ENCODE peak calls at places on chromosomes 2 and 18, in six cellular contexts. One of them, this sample, is unnamed.

GRCh38 chr18:47747260-47747795 is 183.1 kb downstream of the SMAD2 start:
- DNase-seq in psoas muscle: no peak
- DNase-seq in GM12865: no peak
- DNase-seq in heart right ventricle: no peak
- DNase-seq in transverse colon: no peak
- DNase-seq in CD8-positive, alpha-beta T cell: no peak
- DNase-seq in this sample: no peak

GRCh38 chr2:234981197-234982095 is 29.6 kb downstream of the SH3BP4 start:
- DNase-seq in heart right ventricle: peak
- DNase-seq in CD8-positive, alpha-beta T cell: no peak
- DNase-seq in transverse colon: peak
- DNase-seq in psoas muscle: peak
- DNase-seq in GM12865: no peak
- DNase-seq in this sample: peak

GRCh38 chr2:234593636-234594035 is 96.8 kb upstream of the ARL4C start:
- DNase-seq in CD8-positive, alpha-beta T cell: no peak
- DNase-seq in GM12865: no peak
- DNase-seq in transverse colon: no peak
- DNase-seq in heart right ventricle: no peak
- DNase-seq in psoas muscle: no peak
- DNase-seq in this sample: peak

GRCh38 chr2:128368437-128369125 is 49.9 kb upstream of the HS6ST1 start:
- DNase-seq in psoas muscle: no peak
- DNase-seq in GM12865: no peak
- DNase-seq in heart right ventricle: no peak
- DNase-seq in CD8-positive, alpha-beta T cell: no peak
- DNase-seq in transverse colon: no peak
- DNase-seq in this sample: no peak

GRCh38 chr2:120310136-120310535 is 35.8 kb upstream of the INHBB start:
- DNase-seq in GM12865: peak
- DNase-seq in transverse colon: no peak
- DNase-seq in heart right ventricle: no peak
- DNase-seq in CD8-positive, alpha-beta T cell: no peak
- DNase-seq in psoas muscle: no peak
- DNase-seq in this sample: no peak

GRCh38 chr2:240278661-240279060 is 138.2 kb upstream of the OTOS start:
- DNase-seq in transverse colon: no peak
- DNase-seq in GM12865: no peak
- DNase-seq in psoas muscle: no peak
- DNase-seq in CD8-positive, alpha-beta T cell: no peak
- DNase-seq in heart right ventricle: no peak
- DNase-seq in this sample: no peak

GRCh38 chr2:173094731-173095130 is 19.1 kb downstream of the MAP3K20 start:
- DNase-seq in GM12865: no peak
- DNase-seq in heart right ventricle: no peak
- DNase-seq in transverse colon: no peak
- DNase-seq in psoas muscle: no peak
- DNase-seq in CD8-positive, alpha-beta T cell: no peak
- DNase-seq in this sample: no peak

GRCh38 chr2:105912081-105912480 is 167.4 kb downstream of the NCK2 start:
- DNase-seq in heart right ventricle: no peak
- DNase-seq in CD8-positive, alpha-beta T cell: no peak
- DNase-seq in GM12865: no peak
- DNase-seq in transverse colon: no peak
- DNase-seq in psoas muscle: no peak
- DNase-seq in this sample: no peak

GRCh38 chr2:175366814-175367213 is 185.3 kb upstream of the ATP5MC3 start:
- DNase-seq in GM12865: peak
- DNase-seq in heart right ventricle: peak
- DNase-seq in CD8-positive, alpha-beta T cell: no peak
- DNase-seq in transverse colon: peak
- DNase-seq in psoas muscle: no peak
- DNase-seq in this sample: peak

GRCh38 chr2:9021563-9022211 is 18.2 kb upstream of the MBOAT2 start:
- DNase-seq in GM12865: peak
- DNase-seq in heart right ventricle: no peak
- DNase-seq in CD8-positive, alpha-beta T cell: no peak
- DNase-seq in psoas muscle: no peak
- DNase-seq in transverse colon: no peak
- DNase-seq in this sample: no peak

GRCh38 chr18:12839526-12840196 is 44.4 kb downstream of the PTPN2 start:
- DNase-seq in transverse colon: no peak
- DNase-seq in psoas muscle: no peak
- DNase-seq in GM12865: peak
- DNase-seq in CD8-positive, alpha-beta T cell: no peak
- DNase-seq in heart right ventricle: no peak
- DNase-seq in this sample: peak

GRCh38 chr2:170930132-170931109 is 1.4 kb downstream of the GORASP2 start:
- DNase-seq in heart right ventricle: no peak
- DNase-seq in CD8-positive, alpha-beta T cell: peak
- DNase-seq in psoas muscle: no peak
- DNase-seq in GM12865: peak
- DNase-seq in transverse colon: peak
- DNase-seq in this sample: no peak

GRCh38 chr2:14778015-14778414 is 145.5 kb downstream of the LRATD1 start:
- DNase-seq in psoas muscle: no peak
- DNase-seq in GM12865: no peak
- DNase-seq in transverse colon: no peak
- DNase-seq in heart right ventricle: no peak
- DNase-seq in CD8-positive, alpha-beta T cell: no peak
- DNase-seq in this sample: peak

GRCh38 chr2:42100696-42101585 is 53.1 kb downstream of the PKDCC start:
- DNase-seq in heart right ventricle: peak
- DNase-seq in CD8-positive, alpha-beta T cell: peak
- DNase-seq in transverse colon: peak
- DNase-seq in GM12865: peak
- DNase-seq in psoas muscle: peak
- DNase-seq in this sample: no peak

GRCh38 chr18:21949326-21950015 is 208.9 kb downstream of the MIB1 start:
- DNase-seq in heart right ventricle: no peak
- DNase-seq in transverse colon: peak
- DNase-seq in CD8-positive, alpha-beta T cell: no peak
- DNase-seq in GM12865: no peak
- DNase-seq in psoas muscle: no peak
- DNase-seq in this sample: no peak

GRCh38 chr18:9614401-9615279 is at the start of gene PPP4R1:
- DNase-seq in psoas muscle: peak
- DNase-seq in CD8-positive, alpha-beta T cell: peak
- DNase-seq in heart right ventricle: peak
- DNase-seq in GM12865: peak
- DNase-seq in transverse colon: peak
- DNase-seq in this sample: no peak

GRCh38 chr18:11392974-11393373 is 216.4 kb upstream of the SLC35G4 start:
- DNase-seq in psoas muscle: no peak
- DNase-seq in heart right ventricle: no peak
- DNase-seq in CD8-positive, alpha-beta T cell: no peak
- DNase-seq in transverse colon: no peak
- DNase-seq in GM12865: no peak
- DNase-seq in this sample: no peak

DNA sequence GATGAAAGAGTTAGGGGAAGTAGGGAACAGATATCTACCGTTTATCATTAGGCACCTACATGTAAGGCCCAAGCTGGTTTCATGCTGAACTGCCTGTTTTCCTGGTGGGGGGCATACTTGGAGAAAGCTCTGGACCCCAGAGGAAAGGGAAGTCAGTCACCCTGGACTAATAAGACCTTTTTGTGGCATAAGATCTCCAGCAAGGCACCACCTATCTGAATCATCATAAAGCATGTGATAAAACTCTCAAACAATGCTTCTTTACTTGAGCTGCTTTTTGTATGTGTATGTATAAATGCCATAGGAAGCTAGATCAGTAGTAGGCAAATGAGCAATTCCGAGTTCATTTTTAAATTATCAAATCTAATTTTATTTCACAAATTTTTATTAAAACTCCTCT is 104.8 kb downstream of the TANC1 start:
- DNase-seq in transverse colon: no peak
- DNase-seq in CD8-positive, alpha-beta T cell: no peak
- DNase-seq in psoas muscle: no peak
- DNase-seq in heart right ventricle: no peak
- DNase-seq in GM12865: no peak
- DNase-seq in this sample: no peak
- H3K4me3 ChIP-seq in transverse colon: no peak
- H3K4me3 ChIP-seq in CD8-positive, alpha-beta T cell: no peak
- H3K4me3 ChIP-seq in psoas muscle: no peak
- H3K4me3 ChIP-seq in heart right ventricle: no peak
- H3K4me3 ChIP-seq in GM12865: no peak
- H3K4me3 ChIP-seq in this sample: no peak

GRCh38 chr2:64405476-64406406 is 48.2 kb upstream of the LGALSL start:
- DNase-seq in GM12865: no peak
- DNase-seq in psoas muscle: peak
- DNase-seq in heart right ventricle: no peak
- DNase-seq in transverse colon: peak
- DNase-seq in CD8-positive, alpha-beta T cell: no peak
- DNase-seq in this sample: peak

GRCh38 chr2:64403426-64403825 is 50.5 kb upstream of the LGALSL start:
- DNase-seq in heart right ventricle: no peak
- DNase-seq in psoas muscle: no peak
- DNase-seq in CD8-positive, alpha-beta T cell: no peak
- DNase-seq in transverse colon: no peak
- DNase-seq in GM12865: no peak
- DNase-seq in this sample: no peak

GRCh38 chr2:64404002-64404731 is 49.8 kb upstream of the LGALSL start:
- DNase-seq in transverse colon: peak
- DNase-seq in GM12865: no peak
- DNase-seq in psoas muscle: peak
- DNase-seq in CD8-positive, alpha-beta T cell: no peak
- DNase-seq in heart right ventricle: peak
- DNase-seq in this sample: peak

GRCh38 chr2:64406407-64406774 is 47.6 kb upstream of the LGALSL start:
- DNase-seq in GM12865: no peak
- DNase-seq in psoas muscle: no peak
- DNase-seq in transverse colon: peak
- DNase-seq in CD8-positive, alpha-beta T cell: no peak
- DNase-seq in heart right ventricle: no peak
- DNase-seq in this sample: no peak

DNA sequence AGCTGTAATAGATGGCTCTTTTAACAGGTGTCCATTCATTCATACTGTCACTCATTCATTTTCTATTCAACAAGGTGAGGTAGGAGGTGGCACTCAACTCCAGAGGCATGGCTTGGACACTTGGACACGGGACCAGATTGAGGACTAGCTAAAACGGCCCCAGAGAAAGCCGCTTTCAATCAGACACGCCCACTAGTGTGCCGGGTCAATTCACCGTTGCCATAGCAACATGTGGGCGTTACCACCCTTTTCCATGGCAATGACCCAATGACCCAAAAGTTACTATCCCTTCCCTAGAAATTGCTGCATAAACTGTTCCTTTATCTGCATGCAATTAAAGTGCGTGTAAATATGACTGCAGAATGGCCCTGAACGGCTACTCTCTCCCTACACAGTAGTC is 49.2 kb upstream of the LGALSL start:
- DNase-seq in psoas muscle: peak
- DNase-seq in CD8-positive, alpha-beta T cell: no peak
- DNase-seq in transverse colon: peak
- DNase-seq in heart right ventricle: peak
- DNase-seq in GM12865: no peak
- DNase-seq in this sample: no peak
- H3K4me3 ChIP-seq in psoas muscle: peak
- H3K4me3 ChIP-seq in CD8-positive, alpha-beta T cell: no peak
- H3K4me3 ChIP-seq in transverse colon: no peak
- H3K4me3 ChIP-seq in heart right ventricle: no peak
- H3K4me3 ChIP-seq in GM12865: no peak
- H3K4me3 ChIP-seq in this sample: no peak

GRCh38 chr18:5490753-5491240 is 53.0 kb downstream of the EPB41L3 start:
- DNase-seq in transverse colon: no peak
- DNase-seq in heart right ventricle: no peak
- DNase-seq in GM12865: no peak
- DNase-seq in CD8-positive, alpha-beta T cell: no peak
- DNase-seq in psoas muscle: no peak
- DNase-seq in this sample: no peak
- H3K4me3 ChIP-seq in transverse colon: no peak
- H3K4me3 ChIP-seq in heart right ventricle: no peak
- H3K4me3 ChIP-seq in GM12865: no peak
- H3K4me3 ChIP-seq in CD8-positive, alpha-beta T cell: no peak
- H3K4me3 ChIP-seq in psoas muscle: no peak
- H3K4me3 ChIP-seq in this sample: no peak

DNA sequence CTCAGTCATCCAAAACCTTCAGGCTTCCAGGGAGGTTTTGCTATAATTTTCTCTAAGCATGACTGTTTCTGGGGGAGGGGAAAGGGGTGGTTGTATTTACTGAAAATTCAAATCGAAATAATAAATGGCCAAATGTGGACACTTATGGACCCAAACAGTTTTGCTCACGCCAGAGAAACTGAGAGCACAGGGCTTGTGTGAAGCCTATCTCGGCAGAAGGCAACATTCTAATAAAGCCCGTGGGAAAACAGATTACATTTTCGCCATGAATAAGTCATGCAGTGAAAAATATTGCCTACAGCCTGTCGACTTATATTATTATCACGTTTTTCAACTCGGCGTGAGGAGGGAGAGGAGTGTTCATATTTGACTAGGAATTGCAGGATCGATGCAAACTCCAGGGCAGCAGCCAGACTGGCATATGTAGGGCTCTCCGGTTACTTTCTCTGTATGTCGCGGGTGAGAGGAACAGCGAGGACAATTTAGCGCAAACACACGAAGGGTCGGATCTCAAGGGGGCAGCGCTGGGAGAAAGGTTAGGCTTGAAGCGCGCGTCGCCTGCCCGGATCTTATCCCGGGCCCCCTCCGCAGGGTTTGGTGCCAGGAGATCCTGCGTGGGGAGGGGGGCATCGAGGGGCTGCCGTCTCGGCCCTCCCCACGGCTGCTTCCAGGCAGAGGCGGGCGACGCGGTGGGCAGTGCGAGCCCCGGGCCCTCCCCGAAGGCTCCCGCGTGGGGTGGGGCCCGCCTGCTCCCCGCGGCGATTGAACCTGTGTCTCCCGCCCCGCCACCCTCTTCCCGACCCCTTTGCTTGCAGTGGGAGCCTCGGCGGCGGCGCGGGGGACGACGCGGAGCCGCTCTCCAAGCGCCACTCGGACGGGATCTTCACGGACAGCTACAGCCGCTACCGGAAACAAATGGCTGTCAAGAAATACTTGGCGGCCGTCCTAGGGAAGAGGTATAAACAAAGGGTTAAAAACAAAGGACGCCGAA is 4.3 kb downstream of the ADCYAP1 start:
- DNase-seq in CD8-positive, alpha-beta T cell: no peak
- DNase-seq in GM12865: no peak
- DNase-seq in heart right ventricle: no peak
- DNase-seq in psoas muscle: no peak
- DNase-seq in transverse colon: no peak
- DNase-seq in this sample: no peak
- H3K4me3 ChIP-seq in CD8-positive, alpha-beta T cell: peak
- H3K4me3 ChIP-seq in GM12865: no peak
- H3K4me3 ChIP-seq in heart right ventricle: peak
- H3K4me3 ChIP-seq in psoas muscle: peak
- H3K4me3 ChIP-seq in transverse colon: peak
- H3K4me3 ChIP-seq in this sample: peak

GRCh38 chr2:63875758-63876710 is 34.3 kb downstream of the UGP2 start:
- DNase-seq in heart right ventricle: no peak
- DNase-seq in psoas muscle: no peak
- DNase-seq in transverse colon: no peak
- DNase-seq in GM12865: no peak
- DNase-seq in CD8-positive, alpha-beta T cell: no peak
- DNase-seq in this sample: no peak
- H3K4me3 ChIP-seq in heart right ventricle: no peak
- H3K4me3 ChIP-seq in psoas muscle: no peak
- H3K4me3 ChIP-seq in transverse colon: no peak
- H3K4me3 ChIP-seq in GM12865: no peak
- H3K4me3 ChIP-seq in CD8-positive, alpha-beta T cell: no peak
- H3K4me3 ChIP-seq in this sample: no peak